ENCODE peak calls at places on chromosomes 3 and 15, in seven cellular contexts. T is fibroblast of lung, Q is A549, N is choroid plexus epithelial cell, I is Peyer's patch, B is GM13977, E is HCT116. V is an unnamed sample.

GRCh38 chr3:190811775-190812480 is 50.6 kb downstream of the GMNC start:
- DNase-seq in I (no peak), T (peak), B (peak), N (peak), E (peak), Q (peak), V (peak)

GRCh38 chr3:120145498-120146285 is 51.4 kb upstream of the GSK3B start:
- DNase-seq in I (no peak), E (peak), Q (peak), T (peak), B (peak), N (peak), V (peak)

GRCh38 chr3:171791695-171792082 is 18.6 kb downstream of the PLD1 start:
- DNase-seq in Q (no peak), I (no peak), B (no peak), T (peak), E (no peak), N (peak), V (peak)

GRCh38 chr3:37053753-37054152 is 60.4 kb downstream of the MLH1 start:
- DNase-seq in B (no peak), Q (no peak), I (no peak), E (no peak), T (no peak), N (no peak), V (no peak)

GRCh38 chr3:108305484-108306172 is 9.3 kb downstream of the HHLA2 start:
- DNase-seq in N (no peak), Q (no peak), T (no peak), B (no peak), E (peak), I (peak), V (no peak)

GRCh38 chr3:60809857-60810256 is 441.4 kb downstream of the FHIT start:
- DNase-seq in B (no peak), N (no peak), E (no peak), Q (no peak), T (peak), I (no peak), V (peak)

GRCh38 chr3:86990171-86990733 is 697 bp downstream of the VGLL3 start:
- DNase-seq in Q (no peak), E (no peak), B (peak), T (no peak), N (peak), I (no peak), V (no peak)

GRCh38 chr3:176814252-176814651 is 383.0 kb downstream of the TBL1XR1 start:
- DNase-seq in B (peak), Q (peak), E (peak), I (peak), T (peak), N (peak), V (peak)

GRCh38 chr3:164417955-164418354 is 660.3 kb downstream of the SI start:
- DNase-seq in I (no peak), N (no peak), E (no peak), B (no peak), Q (no peak), T (no peak), V (no peak)

GRCh38 chr3:164416491-164417222 is 661.6 kb downstream of the SI start:
- DNase-seq in Q (no peak), N (peak), T (no peak), B (no peak), I (no peak), E (no peak), V (peak)

GRCh38 chr3:164418426-164418825 is 659.9 kb downstream of the SI start:
- DNase-seq in T (no peak), E (no peak), B (no peak), N (peak), I (no peak), Q (no peak), V (no peak)

GRCh38 chr3:164419220-164419619 is 659.1 kb downstream of the SI start:
- DNase-seq in I (no peak), E (no peak), N (no peak), Q (no peak), B (no peak), T (no peak), V (no peak)
- TF ChIP-seq CTCF in I (no peak), E (no peak), N (no peak), Q (no peak), B (no peak), T (no peak), V (no peak)

GRCh38 chr3:141150431-141150830 is 81.2 kb upstream of the PXYLP1 start:
- DNase-seq in B (no peak), T (no peak), E (no peak), Q (no peak), N (no peak), I (no peak), V (no peak)
- TF ChIP-seq CTCF in B (no peak), T (no peak), E (no peak), Q (no peak), N (no peak), I (no peak), V (no peak)

DNA sequence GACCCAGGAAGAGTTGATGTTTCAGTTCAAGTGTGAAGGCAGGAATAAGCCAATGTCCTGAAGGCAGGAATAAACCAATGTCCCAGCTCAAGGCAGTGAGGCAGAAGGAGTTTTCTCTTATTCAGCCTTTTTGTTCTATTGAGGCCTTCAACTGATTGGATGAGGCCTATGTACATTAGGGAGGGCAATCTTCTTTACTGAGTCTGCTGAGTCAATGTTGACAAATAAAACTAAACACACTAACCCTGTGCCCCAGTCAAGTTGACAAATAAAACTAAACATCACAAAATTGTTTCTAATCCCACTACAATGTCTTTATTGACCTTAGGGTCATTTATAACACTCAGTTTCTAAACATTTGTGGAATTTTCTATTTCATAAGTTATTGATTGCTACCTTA is 100.0 kb downstream of the CACNA2D3 start:
- DNase-seq in I (no peak), Q (no peak), T (no peak), B (no peak), N (no peak), E (no peak), V (no peak)
- TF ChIP-seq CTCF in I (no peak), Q (no peak), T (no peak), B (no peak), N (no peak), E (no peak), V (no peak)

GRCh38 chr15:65286704-65287514 is at the start of gene PARP16:
- DNase-seq in N (peak), B (peak), Q (peak), T (peak), I (peak), E (peak), V (no peak)
- TF ChIP-seq CTCF in N (peak), B (peak), Q (peak), T (peak), I (peak), E (peak), V (peak)

GRCh38 chr3:170425491-170426239 is 7.0 kb downstream of the CLDN11 start:
- DNase-seq in Q (no peak), B (no peak), I (no peak), N (no peak), E (no peak), T (no peak), V (no peak)
- TF ChIP-seq CTCF in Q (no peak), B (no peak), I (no peak), N (no peak), E (no peak), T (no peak), V (no peak)

GRCh38 chr3:4334548-4334947 is 31.4 kb downstream of the SETMAR start:
- DNase-seq in Q (no peak), E (no peak), I (no peak), N (no peak), T (no peak), B (no peak), V (no peak)
- TF ChIP-seq CTCF in Q (peak), E (peak), I (no peak), N (peak), T (no peak), B (no peak), V (peak)

DNA sequence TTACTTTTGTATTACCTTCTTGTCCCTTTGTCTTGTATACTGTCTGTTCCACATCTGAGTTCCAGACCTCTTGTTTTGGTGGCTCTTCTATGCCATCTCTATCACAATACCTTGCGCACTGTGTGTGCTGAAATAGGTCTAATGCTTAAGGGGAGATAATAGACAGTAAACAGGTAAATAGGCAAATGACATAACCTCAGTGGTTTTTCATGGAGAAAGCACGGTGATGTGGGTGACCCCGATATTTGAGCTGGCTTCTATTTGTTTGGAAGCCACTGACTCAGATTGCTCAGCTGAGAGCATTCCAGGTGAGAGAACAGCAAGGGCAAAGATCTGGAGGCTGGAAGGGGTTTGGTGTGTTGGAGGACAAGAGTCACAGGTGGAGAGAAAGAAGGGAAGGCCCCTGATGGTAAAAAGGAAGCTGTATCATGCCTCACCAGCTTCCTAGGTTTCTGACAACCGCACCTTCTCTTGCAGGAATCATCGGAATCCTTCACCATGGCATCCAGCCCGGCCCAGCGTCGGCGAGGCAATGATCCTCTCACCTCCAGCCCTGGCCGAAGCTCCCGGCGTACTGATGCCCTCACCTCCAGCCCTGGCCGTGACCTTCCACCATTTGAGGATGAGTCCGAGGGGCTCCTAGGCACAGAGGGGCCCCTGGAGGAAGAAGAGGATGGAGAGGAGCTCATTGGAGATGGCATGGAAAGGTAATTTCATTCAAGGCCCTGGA is 795 bp downstream of the MCM2 start:
- DNase-seq in Q (no peak), E (no peak), N (no peak), T (no peak), B (no peak), I (no peak), V (no peak)
- TF ChIP-seq CTCF in Q (no peak), E (no peak), N (no peak), T (no peak), B (no peak), I (no peak), V (no peak)

GRCh38 chr3:46163551-46163981 is 44.5 kb downstream of the CCR1 start:
- DNase-seq in I (no peak), E (peak), T (peak), Q (no peak), N (peak), B (no peak), V (peak)

GRCh38 chr3:46168583-46168982 is 39.5 kb downstream of the CCR1 start:
- DNase-seq in I (no peak), T (peak), Q (no peak), B (no peak), N (peak), E (no peak), V (no peak)

GRCh38 chr3:46162975-46163550 is 45.0 kb downstream of the CCR1 start:
- DNase-seq in N (peak), Q (no peak), I (no peak), T (no peak), B (no peak), E (peak), V (no peak)
- TF ChIP-seq CTCF in N (peak), Q (no peak), I (no peak), T (no peak), B (no peak), E (peak), V (peak)

DNA sequence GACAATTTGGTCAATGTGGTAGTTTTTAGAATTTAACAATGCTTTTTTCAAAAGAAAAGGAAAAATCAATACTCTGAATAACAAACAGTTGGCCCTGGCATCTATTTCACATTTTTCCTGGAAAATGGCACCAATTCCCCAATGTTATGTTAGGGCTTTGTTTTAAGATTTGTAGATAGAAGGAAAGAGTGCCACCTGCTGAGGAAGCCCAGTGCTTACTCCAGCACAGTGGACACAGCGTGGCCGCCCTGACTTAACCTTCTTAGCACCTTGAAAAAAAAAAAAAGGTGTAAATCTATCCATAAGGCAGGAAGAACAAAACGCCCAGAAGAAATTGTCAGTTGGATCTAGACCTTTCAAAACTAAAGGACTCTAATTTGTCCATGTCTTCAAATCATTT is 110.7 kb upstream of the CNTN4 start:
- DNase-seq in N (peak), I (peak), E (no peak), B (no peak), Q (no peak), T (no peak), V (peak)
- TF ChIP-seq CTCF in N (peak), I (peak), E (no peak), B (peak), Q (no peak), T (no peak), V (peak)

GRCh38 chr15:39581501-39582285 is 814 bp downstream of the THBS1 start:
- DNase-seq in N (peak), I (peak), Q (peak), E (no peak), B (no peak), T (peak), V (no peak)
- TF ChIP-seq CTCF in N (peak), I (peak), Q (peak), E (peak), B (no peak), T (peak), V (peak)

V was measured in retinal pigment epithelial cell.